ENCODE peak calls at places on chromosome 21, in eight cellular contexts. K is amniotic stem cell; B is CD8-positive, alpha-beta T cell; O is NCI-H1930; T is NCI-H1092; I is NCI-H1417; L is stimulated activated CD8-positive, alpha-beta memory T cell treated with anti-CD3 and anti-CD28 coated beads, Interleukin-2, amount 100 ng/mL, for 48 hours; D is activated CD4-positive, alpha-beta T cell treated with anti-CD3 and anti-CD28 coated beads, Interleukin-2, amount 50 U/mL, for 24 hours. W is an unnamed sample.

GRCh38 chr21:44888581-44889550 is 15.4 kb upstream of the PTTG1IP start:
- DNase-seq in K (no peak), B (no peak), O (no peak), T (no peak), I (no peak), L (no peak), D (no peak), W (no peak)

GRCh38 chr21:45508607-45509565 is 33.4 kb downstream of the SLC19A1 start:
- DNase-seq in K (no peak), B (no peak), O (no peak), T (no peak), I (no peak), L (no peak), D (no peak), W (no peak)

GRCh38 chr21:38988211-38989096 is 182.7 kb downstream of the ETS2 start:
- DNase-seq in K (no peak), B (no peak), O (no peak), T (peak), I (peak), L (no peak), D (no peak), W (no peak)

GRCh38 chr21:42215942-42216725 is 2.8 kb upstream of the ABCG1 start:
- DNase-seq in K (no peak), B (no peak), O (no peak), T (no peak), I (no peak), L (no peak), D (no peak), W (no peak)

GRCh38 chr21:38329176-38329575 is 72.4 kb downstream of the KCNJ15 start:
- DNase-seq in K (no peak), B (no peak), O (no peak), T (no peak), I (no peak), L (no peak), D (no peak), W (no peak)

GRCh38 chr21:42555756-42556438 is 42.2 kb downstream of the SLC37A1 start:
- DNase-seq in K (no peak), B (no peak), O (no peak), T (no peak), I (no peak), L (no peak), D (no peak), W (no peak)

GRCh38 chr21:32281531-32281930 is 2.7 kb upstream of the MIS18A start:
- DNase-seq in K (no peak), B (no peak), O (no peak), T (no peak), I (no peak), L (no peak), D (no peak), W (no peak)

GRCh38 chr21:34640858-34641257 is 25.9 kb upstream of the RCAN1 start:
- DNase-seq in K (peak), B (no peak), O (no peak), T (no peak), I (no peak), L (no peak), D (peak), W (peak)

GRCh38 chr21:36695671-36696389 is 3.1 kb upstream of the SIM2 start:
- DNase-seq in K (no peak), B (no peak), O (no peak), T (no peak), I (no peak), L (no peak), D (no peak), W (no peak)

GRCh38 chr21:39330001-39330400 is 16.6 kb upstream of the BRWD1 start:
- DNase-seq in K (no peak), B (no peak), O (no peak), T (no peak), I (no peak), L (no peak), D (no peak), W (no peak)

GRCh38 chr21:45850181-45850580 is 131.4 kb upstream of the COL6A1 start:
- DNase-seq in K (no peak), B (no peak), O (no peak), T (no peak), I (no peak), L (no peak), D (no peak), W (no peak)

GRCh38 chr21:23743821-23744220 is 1863.5 kb downstream of the MRPL39 start:
- DNase-seq in K (no peak), B (no peak), O (no peak), T (no peak), I (no peak), L (no peak), D (no peak), W (no peak)

GRCh38 chr21:29989634-29990234 is 49.9 kb upstream of the GRIK1 start:
- DNase-seq in K (no peak), B (no peak), O (no peak), T (no peak), I (no peak), L (no peak), D (no peak), W (no peak)

GRCh38 chr21:27769763-27770162 is 802.9 kb upstream of the ADAMTS5 start:
- DNase-seq in K (no peak), B (no peak), O (no peak), T (no peak), I (no peak), L (no peak), D (no peak), W (no peak)

GRCh38 chr21:35427320-35428040 is 378.4 kb upstream of the RUNX1 start:
- DNase-seq in K (no peak), B (no peak), O (no peak), T (no peak), I (no peak), L (no peak), D (no peak), W (no peak)

GRCh38 chr21:45091540-45092322 is 17.4 kb downstream of the ADARB1 start:
- DNase-seq in K (no peak), B (no peak), O (no peak), T (no peak), I (no peak), L (no peak), D (no peak), W (no peak)

GRCh38 chr21:31476551-31477120 is 132.6 kb upstream of the TIAM1 start:
- DNase-seq in K (no peak), B (no peak), O (no peak), T (no peak), I (peak), L (no peak), D (no peak), W (no peak)

GRCh38 chr21:34967509-34968289 is 81.4 kb downstream of the RUNX1 start:
- DNase-seq in K (no peak), B (no peak), O (no peak), T (no peak), I (no peak), L (no peak), D (peak), W (no peak)

GRCh38 chr21:33268736-33269441 is 2.7 kb downstream of the IL10RB start:
- DNase-seq in K (no peak), B (peak), O (peak), T (peak), I (peak), L (no peak), D (no peak), W (no peak)

GRCh38 chr21:36785615-36786014 is 86.7 kb downstream of the SIM2 start:
- DNase-seq in K (no peak), B (no peak), O (no peak), T (no peak), I (no peak), L (no peak), D (no peak), W (no peak)

GRCh38 chr21:34762761-34763160 is 94.0 kb downstream of the CLIC6 start:
- DNase-seq in K (no peak), B (no peak), O (no peak), T (no peak), I (no peak), L (no peak), D (no peak), W (no peak)

GRCh38 chr21:34766862-34767261 is 98.1 kb downstream of the CLIC6 start:
- DNase-seq in K (no peak), B (no peak), O (no peak), T (no peak), I (no peak), L (no peak), D (no peak), W (no peak)

W was measured in pulmonary artery endothelial cell.